ENCODE peak calls at places on chromosomes 16 and 17, in five cellular contexts. K, N, D, J and Z are unnamed samples. For H3K9me3, the result is how much of the 10 kb centered on the place peaks cover.

GRCh38 chr17:33292184-33292980 is 713 bp downstream of the ASIC2 start:
- DNase-seq in K (no peak), N (peak), D (no peak), J (no peak), Z (no peak)

GRCh38 chr17:40091691-40092397 is 8.5 kb downstream of the NR1D1 start:
- DNase-seq in K (no peak), N (no peak), D (no peak), J (peak), Z (no peak)

GRCh38 chr17:39198186-39198566 is 707 bp upstream of the CACNB1 start:
- DNase-seq in K (no peak), N (no peak), D (no peak), J (no peak), Z (no peak)

GRCh38 chr16:83027973-83028372 is 401.2 kb downstream of the CDH13 start:
- DNase-seq in K (no peak), N (no peak), D (no peak), J (no peak), Z (no peak)

GRCh38 chr17:82356028-82356427 is 3.0 kb upstream of the TEX19 start:
- DNase-seq in K (no peak), N (no peak), D (peak), J (no peak), Z (no peak)

GRCh38 chr16:73025506-73026131 is 22.3 kb downstream of the ZFHX3 start:
- DNase-seq in K (no peak), N (no peak), D (no peak), J (peak), Z (no peak)

GRCh38 chr17:80261159-80261894 is 675 bp downstream of the RNF213 start:
- DNase-seq in K (peak), N (peak), D (peak), J (peak), Z (no peak)

GRCh38 chr17:43366809-43367587 is 31.8 kb upstream of the ARL4D start:
- DNase-seq in K (no peak), N (no peak), D (no peak), J (peak), Z (no peak)

GRCh38 chr16:78045865-78046581 is 23.7 kb downstream of the CLEC3A start:
- DNase-seq in K (no peak), N (peak), D (peak), J (no peak), Z (no peak)

DNA sequence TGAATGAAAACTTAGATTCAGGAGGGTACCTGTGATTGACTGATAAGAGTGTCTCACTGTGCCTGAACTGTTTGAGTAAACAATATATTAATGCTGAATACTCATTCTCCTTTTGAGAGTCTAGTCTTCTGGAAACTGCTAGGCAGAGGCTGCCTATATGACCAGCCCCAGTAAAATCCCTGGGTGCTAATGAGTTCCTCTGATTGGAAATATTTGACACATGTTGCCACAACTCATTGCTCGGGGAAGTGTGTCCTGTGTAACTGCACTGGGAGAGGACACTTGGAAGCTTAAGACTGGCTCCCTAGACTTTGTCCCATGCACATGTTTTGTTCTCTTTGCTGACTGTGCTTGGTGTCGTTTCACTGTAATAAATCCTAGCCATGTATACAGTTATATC is 108.7 kb upstream of the NACA2 start:
- DNase-seq in K (no peak), N (no peak), D (no peak), J (no peak), Z (no peak)
- H3K9me3 ChIP-seq in K (under half), N (under half), D (under half), J (under half), Z (under half)

DNA sequence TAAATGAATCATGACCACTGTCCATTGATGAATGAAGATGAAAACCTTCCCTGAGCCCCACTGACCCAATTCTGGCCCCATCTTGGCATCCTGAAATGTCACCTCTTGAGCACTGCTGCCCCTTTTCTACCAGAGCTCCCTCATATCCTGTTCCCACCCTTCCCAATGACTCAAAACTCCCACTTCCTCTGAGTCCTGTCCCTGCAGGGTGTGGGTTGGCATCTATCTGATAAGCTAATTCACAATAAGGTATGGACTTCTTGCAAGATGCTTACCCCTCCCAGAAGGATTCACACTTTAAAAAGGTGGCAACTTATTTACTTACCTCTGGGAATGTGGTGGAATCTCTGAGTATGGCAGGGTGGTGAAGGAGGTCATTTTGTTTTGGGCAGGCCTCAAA is 13.3 kb upstream of the CSNK2A2 start:
- DNase-seq in K (no peak), N (no peak), D (no peak), J (no peak), Z (no peak)
- H3K9me3 ChIP-seq in K (under half), N (under half), D (under half), J (under half), Z (under half)

GRCh38 chr16:75175074-75175473 is 26.8 kb downstream of the ZFP1 start:
- DNase-seq in K (no peak), N (no peak), D (no peak), J (no peak), Z (no peak)

GRCh38 chr16:75172578-75172977 is 24.3 kb downstream of the ZFP1 start:
- DNase-seq in K (no peak), N (no peak), D (no peak), J (no peak), Z (no peak)

GRCh38 chr16:75169899-75170405 is 21.6 kb downstream of the ZFP1 start:
- DNase-seq in K (no peak), N (no peak), D (no peak), J (no peak), Z (no peak)
- H3K9me3 ChIP-seq in K (under half), N (under half), D (under half), J (half or more), Z (half or more)

DNA sequence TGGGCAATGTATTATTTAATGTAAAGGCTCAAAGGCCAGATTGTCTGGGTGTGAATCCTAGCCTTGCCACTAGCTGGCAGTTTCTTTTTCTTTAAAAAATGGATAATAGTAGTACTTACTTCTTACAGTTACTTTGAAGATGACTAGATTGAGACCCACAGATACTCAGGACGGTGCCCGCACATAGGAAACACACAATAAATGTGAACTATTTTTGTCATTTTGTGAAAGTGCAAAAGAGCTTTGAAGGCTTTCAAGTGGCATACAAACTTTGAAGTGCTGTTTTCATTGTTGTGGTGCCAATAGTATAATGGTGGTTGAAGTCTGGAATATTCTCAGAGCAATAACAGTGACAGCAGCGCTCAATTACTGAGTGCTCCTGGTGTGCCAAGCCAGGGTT is 63.6 kb downstream of the OTOA start:
- DNase-seq in K (no peak), N (no peak), D (no peak), J (no peak), Z (no peak)
- H3K9me3 ChIP-seq in K (under half), N (under half), D (under half), J (under half), Z (under half)

GRCh38 chr16:35692824-35693223 is 2233.4 kb downstream of the TP53TG3F start:
- DNase-seq in K (no peak), N (no peak), D (no peak), J (no peak), Z (no peak)
- H3K9me3 ChIP-seq in K (under half), N (under half), D (under half), J (under half), Z (under half)

GRCh38 chr16:85231959-85232358 is 119.7 kb upstream of the CIBAR2 start:
- DNase-seq in K (no peak), N (no peak), D (no peak), J (peak), Z (no peak)
- H3K9me3 ChIP-seq in K (under half), N (under half), D (under half), J (under half), Z (under half)